ENCODE peak calls at places on chromosomes 11 and 22, in eight cellular contexts. O, A, Y, X, Q, H, T and F are unnamed samples.

GRCh38 chr22:42174062-42174461 is 43.5 kb upstream of the CYP2D6 start:
- DNase-seq in X (no peak), Y (no peak), T (no peak), Q (no peak), H (no peak), A (no peak), O (no peak), F (no peak)

GRCh38 chr11:35404397-35404775 is 15.0 kb downstream of the SLC1A2 start:
- DNase-seq in O (peak; percentile 25), Y (no peak), A (peak; percentile 87), Q (peak; percentile 42), X (peak; percentile 18), T (peak; percentile 79), H (no peak), F (no peak)

GRCh38 chr11:35798423-35798822 is 135.8 kb downstream of the TRIM44 start:
- DNase-seq in T (no peak), X (no peak), Q (no peak), A (no peak), Y (no peak), H (no peak), O (peak; percentile 37), F (no peak)

GRCh38 chr22:34475886-34476285 is 555.6 kb upstream of the LARGE1 start:
- DNase-seq in H (no peak), Y (no peak), X (no peak), A (no peak), O (no peak), T (no peak), Q (no peak), F (no peak)

GRCh38 chr11:123483058-123483457 is 53.0 kb downstream of the GRAMD1B start:
- DNase-seq in T (no peak), H (no peak), X (no peak), Y (peak; percentile 41), Q (no peak), A (no peak), O (no peak), F (no peak)

GRCh38 chr22:38041760-38042584 is 15.2 kb upstream of the PICK1 start:
- DNase-seq in Y (no peak), Q (no peak), O (no peak), X (no peak), T (no peak), H (no peak), A (no peak), F (no peak)

GRCh38 chr11:73114110-73114834 is 27.8 kb downstream of the FCHSD2 start:
- DNase-seq in A (no peak), Q (no peak), O (no peak), T (no peak), X (no peak), H (no peak), Y (no peak), F (no peak)

GRCh38 chr11:73988227-73988626 is 5.6 kb upstream of the UCP2 start:
- DNase-seq in Y (no peak), A (no peak), H (no peak), Q (no peak), T (no peak), X (peak; percentile 13), O (no peak), F (no peak)

GRCh38 chr22:42844756-42845155 is 12.3 kb downstream of the ARFGAP3 start:
- DNase-seq in A (no peak), X (no peak), Q (no peak), O (peak; percentile 61), T (no peak), H (no peak), Y (peak; percentile 26), F (no peak)

GRCh38 chr11:128610765-128611617 is 23.6 kb upstream of the ETS1 start:
- DNase-seq in T (no peak), A (no peak), Y (no peak), H (peak; percentile 93), Q (no peak), O (peak; percentile 79), X (no peak), F (no peak)

GRCh38 chr11:125347261-125347585 is 148.8 kb downstream of the FEZ1 start:
- DNase-seq in O (no peak), Y (no peak), A (no peak), X (no peak), H (no peak), T (no peak), Q (no peak), F (no peak)

GRCh38 chr11:125350206-125351044 is 145.6 kb downstream of the FEZ1 start:
- DNase-seq in Y (no peak), X (no peak), Q (no peak), A (no peak), O (no peak), T (no peak), H (no peak), F (no peak)

GRCh38 chr11:125346565-125347260 is 149.4 kb downstream of the FEZ1 start:
- DNase-seq in H (no peak), Y (no peak), X (no peak), O (no peak), A (no peak), T (no peak), Q (no peak), F (no peak)

GRCh38 chr11:125348704-125349635 is 147.1 kb downstream of the FEZ1 start:
- DNase-seq in H (no peak), O (peak; percentile 39), Y (no peak), T (peak; percentile 96), X (peak; percentile 23), Q (peak; percentile 68), A (peak; percentile 85), F (no peak)

GRCh38 chr11:125348141-125348651 is 147.9 kb downstream of the FEZ1 start:
- DNase-seq in X (no peak), Y (no peak), T (peak; percentile 60), H (no peak), A (peak; percentile 26), Q (no peak), O (no peak), F (no peak)
- TF ChIP-seq EZH2 in X (no peak), Y (no peak), T (no peak), H (no peak), A (no peak), Q (no peak), O (no peak), F (no peak)

DNA sequence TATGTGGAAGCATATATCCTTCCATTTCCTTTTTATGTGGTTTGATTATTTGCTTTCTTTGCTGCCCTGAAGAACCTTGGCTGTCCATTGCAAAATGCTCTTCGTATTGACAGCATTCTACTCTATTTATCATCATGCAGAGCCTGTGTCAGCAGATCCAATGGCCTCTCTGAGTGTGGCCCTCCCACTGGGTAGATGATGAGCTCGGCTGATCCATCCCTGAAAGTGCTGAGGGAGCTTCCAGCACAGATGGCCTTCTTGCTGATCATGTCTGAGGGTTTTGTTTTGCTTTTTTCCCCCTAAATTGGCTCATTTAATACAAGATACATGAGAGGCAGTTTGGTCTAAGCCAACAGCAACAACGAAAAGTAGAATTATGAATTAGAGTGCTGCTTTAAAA is 181.0 kb downstream of the GRIA4 start:
- DNase-seq in H (no peak), X (no peak), A (no peak), O (no peak), T (no peak), Q (no peak), Y (no peak), F (no peak)
- TF ChIP-seq POLR2AphosphoS5 in H (no peak), X (no peak), A (no peak), O (no peak), T (no peak), Q (no peak), Y (no peak), F (no peak)

GRCh38 chr11:65576232-65576866 is 496 bp downstream of the EHBP1L1 start:
- DNase-seq in O (no peak), Y (no peak), Q (peak; percentile 34), T (no peak), A (no peak), H (no peak), X (no peak), F (no peak)
- TF ChIP-seq EZH2 in O (no peak), Y (no peak), Q (no peak), T (no peak), A (peak; percentile 18), H (no peak), X (no peak), F (no peak)

DNA sequence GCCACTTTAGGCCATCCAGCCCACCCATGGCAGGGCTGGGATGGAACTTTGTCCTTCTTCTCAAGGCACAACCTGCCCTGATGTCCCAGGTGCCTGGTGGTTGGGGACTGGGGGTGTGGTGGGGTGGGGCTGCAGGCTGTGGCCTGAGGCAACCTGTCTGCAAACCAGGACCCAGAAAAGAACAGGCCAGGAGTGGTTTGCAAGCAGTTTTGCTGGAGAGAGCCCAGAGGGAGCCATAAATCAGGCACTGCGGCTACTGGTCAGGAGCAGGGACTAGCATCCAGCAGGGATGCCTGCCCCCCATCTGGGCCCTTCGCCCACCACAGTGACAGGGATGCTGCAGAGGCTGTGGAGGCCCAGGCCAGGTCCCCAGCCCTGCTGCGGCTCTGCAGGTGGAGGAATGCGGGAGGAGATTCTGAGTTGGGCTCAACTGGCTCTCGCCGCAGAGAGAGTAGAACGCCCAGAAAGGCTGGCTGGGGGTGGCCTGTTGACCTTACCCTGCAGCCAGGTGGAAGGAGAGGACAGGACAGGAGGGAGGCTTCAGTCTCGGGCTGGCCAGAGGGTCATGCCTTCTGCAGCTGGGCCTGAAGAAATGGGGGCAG is 16.4 kb upstream of the NEFH start:
- DNase-seq in X (no peak), A (peak; percentile 51), T (no peak), H (no peak), Q (no peak), O (no peak), Y (no peak), F (no peak)
- TF ChIP-seq POLR2AphosphoS5 in X (no peak), A (no peak), T (no peak), H (no peak), Q (no peak), O (no peak), Y (no peak), F (no peak)

GRCh38 chr11:130002846-130003716 is 446 bp upstream of the PRDM10 start:
- DNase-seq in O (peak; percentile 98), A (peak; percentile 98), Q (peak; percentile 99), Y (peak; percentile 96), T (peak; percentile 88), H (peak; percentile 95), X (peak; percentile 95), F (peak; percentile 98)
- TF ChIP-seq EZH2 in O (no peak), A (no peak), Q (no peak), Y (no peak), T (no peak), H (no peak), X (no peak), F (no peak)